ENCODE peak calls at places on chromosome 1, in six cellular contexts. Z, H, D, Y, T and U are unnamed samples.

GRCh38 chr1:245356891-245357585 is 202.3 kb downstream of the KIF26B start:
- DNase-seq in Z (no peak), Y (no peak), T (no peak), H (no peak), D (peak; percentile 87), U (no peak)

GRCh38 chr1:24361811-24362210 is 42.7 kb downstream of the GRHL3 start:
- DNase-seq in Z (no peak), T (no peak), D (no peak), Y (no peak), H (no peak), U (no peak)

GRCh38 chr1:92459871-92460320 is 26.8 kb downstream of the GFI1 start:
- DNase-seq in H (no peak), Z (no peak), T (peak; percentile 15), Y (no peak), D (no peak), U (no peak)

GRCh38 chr1:10525208-10525607 is 50.5 kb downstream of the PEX14 start:
- DNase-seq in T (no peak), Z (no peak), Y (no peak), H (no peak), D (no peak), U (no peak)

GRCh38 chr1:221336141-221336540 is 405.7 kb downstream of the DUSP10 start:
- DNase-seq in D (no peak), Z (peak; percentile 67), H (no peak), T (no peak), Y (no peak), U (no peak)

GRCh38 chr1:96688737-96689136 is 32.8 kb upstream of the PTBP2 start:
- DNase-seq in T (no peak), Z (no peak), H (no peak), Y (no peak), D (no peak), U (no peak)

GRCh38 chr1:98672184-98672583 is 10.7 kb downstream of the SNX7 start:
- DNase-seq in Z (no peak), D (no peak), H (no peak), T (no peak), Y (no peak), U (no peak)

GRCh38 chr1:244502630-244503029 is 41.6 kb downstream of the CATSPERE start:
- DNase-seq in Z (no peak), H (no peak), D (no peak), T (no peak), Y (no peak), U (no peak)

GRCh38 chr1:235098547-235098946 is 30.1 kb downstream of the TOMM20 start:
- DNase-seq in Y (no peak), D (no peak), H (no peak), Z (no peak), T (no peak), U (no peak)

GRCh38 chr1:116453906-116454305 is 80.9 kb downstream of the ATP1A1 start:
- DNase-seq in Y (no peak), D (no peak), Z (no peak), H (no peak), T (no peak), U (no peak)

GRCh38 chr1:5053744-5054143 is 399.3 kb downstream of the AJAP1 start:
- DNase-seq in Y (no peak), D (no peak), Z (no peak), H (no peak), T (no peak), U (no peak)

GRCh38 chr1:112397051-112397471 is 1.0 kb downstream of the CTTNBP2NL start:
- DNase-seq in H (no peak), Y (no peak), T (no peak), D (peak; percentile 73), Z (no peak), U (no peak)

GRCh38 chr1:103129796-103130195 is 21.5 kb upstream of the COL11A1 start:
- DNase-seq in T (no peak), D (peak; percentile 87), H (no peak), Y (no peak), Z (no peak), U (no peak)

GRCh38 chr1:202343652-202344349 is 2.1 kb upstream of the UBE2T start:
- DNase-seq in H (no peak), T (no peak), Z (peak; percentile 57), Y (peak; percentile 75), D (peak; percentile 56), U (no peak)

GRCh38 chr1:48767957-48768510 is 8.7 kb downstream of the BEND5 start:
- DNase-seq in Z (no peak), Y (no peak), H (no peak), D (no peak), T (no peak), U (no peak)

GRCh38 chr1:152459596-152460528 is 45.8 kb upstream of the CRNN start:
- DNase-seq in Y (peak; percentile 15), T (no peak), H (peak; percentile 56), Z (peak; percentile 67), D (peak; percentile 72), U (no peak)

GRCh38 chr1:59204001-59204400 is 92.9 kb upstream of the FGGY start:
- DNase-seq in D (no peak), H (no peak), T (no peak), Y (no peak), Z (no peak), U (no peak)

GRCh38 chr1:99702221-99702620 is 56.3 kb downstream of the PALMD start:
- DNase-seq in T (no peak), Z (no peak), H (no peak), D (no peak), Y (no peak), U (no peak)

GRCh38 chr1:211579434-211580302 is 707 bp upstream of the SLC30A1 start:
- DNase-seq in D (no peak), T (no peak), Y (peak; percentile 38), H (no peak), Z (no peak), U (no peak)

GRCh38 chr1:109214695-109215623 is 1.2 kb downstream of the SARS1 start:
- DNase-seq in Y (no peak), Z (peak; percentile 85), H (peak; percentile 79), T (peak; percentile 88), D (peak; percentile 74), U (peak; percentile 12)

GRCh38 chr1:50720457-50721053 is 239.5 kb downstream of the FAF1 start:
- DNase-seq in D (no peak), T (no peak), Y (no peak), H (no peak), Z (no peak), U (no peak)

GRCh38 chr1:156765664-156766063 is 1.7 kb upstream of the PRCC start:
- DNase-seq in T (no peak), H (no peak), Y (no peak), D (no peak), Z (no peak), U (no peak)

GRCh38 chr1:178684111-178684510 is 40.9 kb upstream of the RALGPS2 start:
- DNase-seq in D (peak; percentile 84), Y (no peak), H (peak; percentile 11), T (no peak), Z (no peak), U (no peak)

GRCh38 chr1:12625276-12625675 is 7.3 kb upstream of the DHRS3 start:
- DNase-seq in T (no peak), Y (no peak), H (no peak), D (no peak), Z (no peak), U (no peak)

GRCh38 chr1:15386128-15386824 is 23.4 kb upstream of the EFHD2 start:
- DNase-seq in T (no peak), Z (no peak), Y (no peak), H (no peak), D (no peak), U (no peak)

GRCh38 chr1:43305926-43306687 is 5.3 kb downstream of the TIE1 start:
- DNase-seq in D (no peak), Z (no peak), H (no peak), Y (no peak), T (no peak), U (no peak)

GRCh38 chr1:234997201-234998173 is 131.2 kb downstream of the TOMM20 start:
- DNase-seq in Z (peak; percentile 100), D (peak; percentile 100), T (peak; percentile 100), H (peak; percentile 99), Y (no peak), U (no peak)

GRCh38 chr1:16716691-16717173 is 23.6 kb upstream of the RNU1-4 start:
- DNase-seq in Z (no peak), Y (no peak), T (no peak), H (no peak), D (no peak), U (no peak)

GRCh38 chr1:55827350-55827749 is 612.2 kb upstream of the USP24 start:
- DNase-seq in D (peak; percentile 69), Y (no peak), Z (peak; percentile 98), H (peak; percentile 95), T (no peak), U (no peak)

GRCh38 chr1:203672354-203672753 is 45.7 kb downstream of the ATP2B4 start:
- DNase-seq in H (peak; percentile 76), D (no peak), Y (no peak), T (no peak), Z (peak; percentile 69), U (peak; percentile 44)

GRCh38 chr1:209411491-209411929 is 172.0 kb upstream of the CAMK1G start:
- DNase-seq in D (peak; percentile 58), Z (peak; percentile 49), H (peak; percentile 11), T (no peak), Y (no peak), U (no peak)

GRCh38 chr1:9482816-9483572 is 56.3 kb upstream of the SLC25A33 start:
- DNase-seq in Z (no peak), T (no peak), Y (no peak), D (no peak), H (no peak), U (no peak)

GRCh38 chr1:224615861-224616760 is at the start of gene CNIH3:
- DNase-seq in H (no peak), Y (peak; percentile 11), Z (peak; percentile 84), T (no peak), D (peak; percentile 44), U (no peak)

GRCh38 chr1:161216945-161217712 is 2.0 kb downstream of the FCER1G start:
- DNase-seq in D (peak; percentile 77), T (no peak), Z (peak; percentile 97), H (peak; percentile 85), Y (no peak), U (no peak)